ENCODE peak calls at places on chromosomes 3 and 15, in five cellular contexts. D is CD8-positive, alpha-beta T cell; N is IMR-90; R is tibial artery; V is mammary epithelial cell. U is an unnamed sample.

GRCh38 chr15:39127151-39127815 is 453.6 kb upstream of the THBS1 start:
- DNase-seq in N (no peak), R (no peak), D (no peak), V (no peak), U (no peak)

GRCh38 chr3:15631426-15632211 is 30.1 kb downstream of the BTD start:
- DNase-seq in D (no peak), N (peak; percentile 39), V (no peak), R (no peak), U (no peak)

GRCh38 chr15:90013503-90013937 is 12.4 kb downstream of the ZNF710 start:
- DNase-seq in N (no peak), R (peak; percentile 2), D (no peak), V (no peak), U (no peak)

GRCh38 chr3:22263042-22263441 is 512.0 kb upstream of the ZNF385D start:
- DNase-seq in V (peak; percentile 59), N (peak; percentile 19), D (no peak), R (no peak), U (no peak)

GRCh38 chr3:164620423-164620822 is 457.9 kb downstream of the SI start:
- DNase-seq in N (no peak), R (no peak), D (no peak), V (no peak), U (no peak)

GRCh38 chr3:122443090-122443489 is 27.2 kb upstream of the WDR5B start:
- DNase-seq in D (no peak), V (no peak), N (no peak), R (no peak), U (no peak)

GRCh38 chr15:92650256-92650655 is 5.3 kb downstream of the FAM174B start:
- DNase-seq in R (no peak), N (no peak), V (no peak), D (no peak), U (no peak)

GRCh38 chr15:38941399-38941953 is 376.9 kb upstream of the RASGRP1 start:
- DNase-seq in R (peak; percentile 25), V (peak; percentile 31), D (no peak), N (peak; percentile 46), U (no peak)

GRCh38 chr3:36219398-36219797 is 160.9 kb upstream of the STAC start:
- DNase-seq in D (no peak), V (peak; percentile 50), N (peak; percentile 3), R (no peak), U (no peak)

GRCh38 chr15:47184405-47185221 is 532.7 kb upstream of the SEMA6D start:
- DNase-seq in N (peak; percentile 14), R (no peak), V (no peak), D (no peak), U (no peak)

GRCh38 chr3:45509768-45510129 is 84.8 kb upstream of the LIMD1 start:
- DNase-seq in R (no peak), D (no peak), N (no peak), V (no peak), U (no peak)

GRCh38 chr15:70427531-70428120 is 329.9 kb upstream of the TLE3 start:
- DNase-seq in V (peak; percentile 77), D (no peak), N (no peak), R (no peak), U (no peak)

GRCh38 chr3:154334973-154335420 is 10.7 kb upstream of the DHX36 start:
- DNase-seq in N (peak; percentile 53), R (no peak), D (no peak), V (peak; percentile 28), U (no peak)

GRCh38 chr15:101477851-101478353 is 11.6 kb downstream of the PCSK6 start:
- DNase-seq in V (no peak), N (no peak), D (no peak), R (no peak), U (no peak)

GRCh38 chr3:161035711-161036110 is 69.4 kb downstream of the B3GALNT1 start:
- DNase-seq in V (no peak), R (no peak), N (no peak), D (no peak), U (no peak)

GRCh38 chr15:51038258-51039042 is 56.3 kb downstream of the TNFAIP8L3 start:
- DNase-seq in D (no peak), R (no peak), N (no peak), V (peak; percentile 65), U (no peak)

GRCh38 chr3:156665296-156665695 is 9.1 kb upstream of the TIPARP start:
- DNase-seq in D (no peak), V (no peak), R (no peak), N (peak; percentile 91), U (no peak)

GRCh38 chr3:46845397-46845859 is 17.8 kb downstream of the MYL3 start:
- DNase-seq in N (peak; percentile 62), D (no peak), R (peak; percentile 71), V (peak; percentile 7), U (peak; percentile 84)

GRCh38 chr15:69719527-69719926 is 266.9 kb downstream of the RPLP1 start:
- DNase-seq in R (peak; percentile 48), D (peak; percentile 54), N (no peak), V (no peak), U (no peak)

GRCh38 chr3:170044795-170045244 is 7.0 kb downstream of the GPR160 start:
- DNase-seq in R (no peak), D (no peak), N (no peak), V (no peak), U (no peak)

GRCh38 chr3:179071161-179071568 is 444 bp downstream of the ZMAT3 start:
- DNase-seq in D (peak; percentile 6), N (peak; percentile 67), V (peak; percentile 78), R (peak; percentile 21), U (no peak)

GRCh38 chr3:24156466-24156865 is 211.4 kb downstream of the NR1D2 start:
- DNase-seq in V (peak; percentile 65), N (peak; percentile 41), R (no peak), D (no peak), U (no peak)

GRCh38 chr3:142958707-142959106 is 4.8 kb downstream of the PAQR9 start:
- DNase-seq in N (peak; percentile 49), D (no peak), V (peak; percentile 98), R (no peak), U (peak; percentile 38)

GRCh38 chr3:189842681-189843602 is 211.8 kb downstream of the TP63 start:
- DNase-seq in D (no peak), V (peak; percentile 41), R (no peak), N (no peak), U (peak; percentile 34)

GRCh38 chr3:113695818-113696645 is at the start of gene USF3:
- DNase-seq in N (peak; percentile 44), R (peak; percentile 59), D (peak; percentile 79), V (peak; percentile 59), U (peak; percentile 87)

GRCh38 chr15:83206971-83207621 is 527 bp downstream of the HDGFL3 start:
- DNase-seq in N (no peak), V (peak; percentile 44), R (peak; percentile 25), D (no peak), U (peak; percentile 66)

GRCh38 chr3:157159037-157159761 is 748 bp downstream of the CCNL1 start:
- DNase-seq in V (peak; percentile 81), N (peak; percentile 37), R (peak; percentile 41), D (peak; percentile 57), U (peak; percentile 85)

GRCh38 chr3:65995030-65995429 is 43.7 kb downstream of the MAGI1 start:
- DNase-seq in D (no peak), N (peak; percentile 46), V (peak; percentile 57), R (no peak), U (no peak)

GRCh38 chr3:16243706-16244490 is 20.8 kb downstream of the DPH3 start:
- DNase-seq in D (no peak), N (peak; percentile 51), V (no peak), R (no peak), U (peak; percentile 74)

GRCh38 chr15:75042730-75043508 is 19.5 kb downstream of the PPCDC start:
- DNase-seq in V (peak; percentile 15), N (peak; percentile 64), R (peak; percentile 76), D (peak; percentile 49), U (peak; percentile 78)

GRCh38 chr15:39077998-39078397 is 502.9 kb upstream of the THBS1 start:
- DNase-seq in R (no peak), N (no peak), D (no peak), V (no peak), U (no peak)

GRCh38 chr3:87626471-87626995 is 350.1 kb upstream of the POU1F1 start:
- DNase-seq in N (no peak), R (no peak), D (no peak), V (no peak), U (no peak)

GRCh38 chr3:41987627-41988026 is 25.7 kb upstream of the ULK4 start:
- DNase-seq in R (no peak), N (no peak), D (no peak), V (no peak), U (no peak)

GRCh38 chr3:55571913-55572312 is 84.8 kb upstream of the WNT5A start:
- DNase-seq in D (no peak), R (no peak), N (no peak), V (no peak), U (peak; percentile 22)

GRCh38 chr3:193944161-193944884 is 191.6 kb upstream of the HES1 start:
- DNase-seq in V (no peak), R (no peak), D (no peak), N (no peak), U (no peak)
- H3K27me3 ChIP-seq in V (no peaks in the 10 kb centered on the region), R (no peaks in the 10 kb centered on the region), D (no peaks in the 10 kb centered on the region), N (peaks cover 22% of the 10 kb centered on the region), U (no peaks in the 10 kb centered on the region)

GRCh38 chr3:129002573-129003569 is 1.8 kb downstream of the EFCC1 start:
- DNase-seq in N (no peak), R (no peak), D (no peak), V (no peak), U (peak; percentile 35)

GRCh38 chr3:129005526-129006303 is 4.6 kb downstream of the EFCC1 start:
- DNase-seq in N (peak; percentile 65), V (no peak), D (no peak), R (no peak), U (no peak)

GRCh38 chr3:129003578-129004112 is 2.5 kb downstream of the EFCC1 start:
- DNase-seq in R (no peak), V (peak; percentile 48), N (no peak), D (peak; percentile 38), U (no peak)

GRCh38 chr3:129006864-129007263 is 5.8 kb downstream of the EFCC1 start:
- DNase-seq in D (no peak), R (no peak), V (no peak), N (no peak), U (no peak)

GRCh38 chr3:129004639-129005295 is 3.7 kb downstream of the EFCC1 start:
- DNase-seq in V (no peak), R (no peak), D (no peak), N (no peak), U (no peak)
- H3K27me3 ChIP-seq in V (peaks cover 34% of the 10 kb centered on the region), R (no peaks in the 10 kb centered on the region), D (peaks cover 5% of the 10 kb centered on the region), N (peaks cover 57% of the 10 kb centered on the region), U (peaks cover 24% of the 10 kb centered on the region)

GRCh38 chr3:138434276-138434874 is at the start of gene ESYT3:
- DNase-seq in R (peak; percentile 42), D (peak; percentile 15), N (peak; percentile 43), V (peak; percentile 87), U (peak; percentile 83)
- H3K27me3 ChIP-seq in R (no peaks in the 10 kb centered on the region), D (peaks cover 21% of the 10 kb centered on the region), N (peaks cover 66% of the 10 kb centered on the region), V (peaks cover 2% of the 10 kb centered on the region), U (no peaks in the 10 kb centered on the region)

DNA sequence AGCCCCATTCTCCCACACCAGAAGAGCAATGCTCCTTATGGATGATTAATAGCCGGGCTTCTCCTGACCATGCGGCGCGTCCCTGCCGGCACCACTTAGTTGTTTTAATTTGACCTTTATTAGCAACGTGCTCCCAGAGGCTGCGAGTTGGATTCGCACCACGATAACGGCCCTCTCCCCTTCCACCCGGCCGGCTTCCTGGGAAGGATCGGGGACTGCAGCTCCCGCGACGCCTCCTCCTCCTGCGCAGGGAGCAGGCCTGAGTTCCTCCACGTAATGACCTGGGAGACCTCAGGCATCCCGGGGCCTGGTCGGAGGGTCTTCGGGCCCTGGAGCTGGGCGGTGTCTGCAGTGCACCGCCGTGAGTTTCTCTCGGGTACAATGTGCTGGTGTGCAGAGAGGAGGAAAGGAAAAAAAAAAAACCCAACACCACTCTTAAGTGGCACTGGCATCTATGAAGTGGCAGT is 243.3 kb upstream of the TOPAZ1 start:
- DNase-seq in V (no peak), N (no peak), D (no peak), R (no peak), U (no peak)
- H3K27me3 ChIP-seq in V (no peaks in the 10 kb centered on the region), N (peaks cover 72% of the 10 kb centered on the region), D (peaks cover 55% of the 10 kb centered on the region), R (peaks cover 3% of the 10 kb centered on the region), U (peaks cover 3% of the 10 kb centered on the region)